ENCODE peak calls at places on chromosomes 6 and 20, in six cellular contexts. B is brain microvascular endothelial cell, U is transverse colon, D is lower lobe of right lung, P is Peyer's patch, X is mammary epithelial cell. S is an unnamed sample.
A peak's percentile ranks its signal among the peaks of the same experiment; 100 is the strongest.

GRCh38 chr20:63567382-63568169 is 6.5 kb downstream of the HELZ2 start:
- DNase-seq in B (peak; percentile 20), U (peak; percentile 75), D (peak; percentile 86), P (peak; percentile 87), X (no peak), S (no peak)

GRCh38 chr6:5107332-5107731 is 22.2 kb downstream of the PPP1R3G start:
- DNase-seq in B (no peak), U (no peak), D (no peak), P (no peak), X (no peak), S (no peak)

GRCh38 chr6:53496797-53497196 is 48.1 kb downstream of the GCLC start:
- DNase-seq in B (peak; percentile 87), U (no peak), D (no peak), P (no peak), X (peak; percentile 86), S (peak; percentile 55)

GRCh38 chr6:27532820-27533538 is 60.1 kb upstream of the ZNF184 start:
- DNase-seq in B (peak; percentile 69), U (no peak), D (no peak), P (no peak), X (peak; percentile 85), S (no peak)

GRCh38 chr6:140909620-140910019 is 1223.1 kb upstream of the GJE1 start:
- DNase-seq in B (no peak), U (no peak), D (no peak), P (no peak), X (no peak), S (no peak)

GRCh38 chr20:37284691-37285124 is 4.7 kb upstream of the MANBAL start:
- DNase-seq in B (no peak), U (no peak), D (no peak), P (no peak), X (no peak), S (no peak)

GRCh38 chr20:50373674-50374286 is 136.4 kb upstream of the PTPN1 start:
- DNase-seq in B (no peak), U (no peak), D (no peak), P (peak; percentile 73), X (peak; percentile 59), S (no peak)

GRCh38 chr20:61964675-61965605 is 100.7 kb downstream of the TAF4 start:
- DNase-seq in B (no peak), U (no peak), D (no peak), P (peak; percentile 37), X (no peak), S (no peak)

GRCh38 chr6:34745277-34746103 is 11.8 kb upstream of the SNRPC start:
- DNase-seq in B (peak; percentile 55), U (peak; percentile 68), D (peak; percentile 51), P (peak; percentile 79), X (peak; percentile 79), S (peak; percentile 79)

GRCh38 chr6:134826889-134827737 is 122.8 kb downstream of the ALDH8A1 start:
- DNase-seq in B (peak; percentile 80), U (peak; percentile 23), D (no peak), P (no peak), X (peak; percentile 95), S (peak; percentile 61)

GRCh38 chr20:17083738-17084137 is 143.1 kb upstream of the PCSK2 start:
- DNase-seq in B (no peak), U (no peak), D (no peak), P (no peak), X (no peak), S (no peak)

GRCh38 chr20:35992713-35993335 is 24.4 kb downstream of the CNBD2 start:
- DNase-seq in B (peak; percentile 52), U (peak; percentile 44), D (no peak), P (peak; percentile 71), X (peak; percentile 44), S (no peak)

GRCh38 chr6:44120692-44121443 is 6.4 kb downstream of the MRPL14 start:
- DNase-seq in B (no peak), U (no peak), D (no peak), P (no peak), X (no peak), S (no peak)

GRCh38 chr6:146598785-146599405 is at the start of gene ADGB:
- DNase-seq in B (peak; percentile 49), U (peak; percentile 78), D (peak; percentile 82), P (peak; percentile 62), X (peak; percentile 58), S (no peak)

GRCh38 chr20:50594591-50595432 is 84.6 kb downstream of the PTPN1 start:
- DNase-seq in B (no peak), U (no peak), D (no peak), P (peak; percentile 69), X (no peak), S (no peak)

GRCh38 chr20:46215913-46216707 is 92.2 kb downstream of the CDH22 start:
- DNase-seq in B (peak; percentile 84), U (no peak), D (no peak), P (no peak), X (no peak), S (no peak)

GRCh38 chr6:122853259-122853995 is 64.4 kb downstream of the SMPDL3A start:
- DNase-seq in B (no peak), U (no peak), D (no peak), P (peak; percentile 50), X (no peak), S (no peak)

GRCh38 chr6:38021571-38021970 is 202.0 kb downstream of the ZFAND3 start:
- DNase-seq in B (no peak), U (no peak), D (no peak), P (no peak), X (no peak), S (no peak)

GRCh38 chr6:43978473-43979360 is 148.5 kb downstream of the MRPL14 start:
- DNase-seq in B (no peak), U (no peak), D (no peak), P (peak; percentile 41), X (no peak), S (no peak)

GRCh38 chr20:48999890-49000870 is 45.9 kb upstream of the CSE1L start:
- DNase-seq in B (no peak), U (no peak), D (no peak), P (no peak), X (peak; percentile 76), S (peak; percentile 45)

GRCh38 chr6:107604549-107604948 is 114.6 kb downstream of the SOBP start:
- DNase-seq in B (no peak), U (no peak), D (no peak), P (no peak), X (no peak), S (peak; percentile 14)

GRCh38 chr6:107600111-107600510 is 110.2 kb downstream of the SOBP start:
- DNase-seq in B (no peak), U (no peak), D (no peak), P (no peak), X (no peak), S (no peak)

GRCh38 chr6:107600936-107601335 is 111.0 kb downstream of the SOBP start:
- DNase-seq in B (peak; percentile 54), U (peak; percentile 22), D (no peak), P (peak; percentile 55), X (peak; percentile 12), S (no peak)

GRCh38 chr6:107601406-107601805 is 111.5 kb downstream of the SOBP start:
- DNase-seq in B (no peak), U (no peak), D (no peak), P (no peak), X (no peak), S (no peak)

DNA sequence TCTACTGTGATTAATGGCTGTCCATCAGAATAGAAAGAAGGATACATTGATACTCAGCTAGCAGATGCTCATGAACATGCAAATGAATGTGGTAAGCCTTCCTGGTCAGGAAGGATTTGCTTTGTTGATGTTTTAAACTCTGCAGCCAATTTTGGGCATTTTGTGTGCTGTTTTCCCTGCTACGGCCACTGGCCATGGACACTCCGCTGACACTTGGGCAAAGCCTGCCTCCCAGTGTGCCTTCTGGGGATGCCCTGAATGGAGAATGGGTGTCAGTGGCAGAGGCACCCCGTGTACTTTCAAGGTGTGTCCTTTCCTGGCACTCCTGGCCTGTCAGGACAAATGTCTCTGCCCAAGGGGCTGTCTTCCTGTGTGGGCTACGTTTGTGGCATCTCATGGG is 113.1 kb downstream of the SOBP start:
- DNase-seq in B (no peak), U (no peak), D (no peak), P (no peak), X (no peak), S (no peak)
- H3K27ac ChIP-seq in B (no peak overlapping the region), U (no peak overlapping the region), D (no peak overlapping the region), P (no peak overlapping the region), X (no peak overlapping the region), S (no peak overlapping the region)

DNA sequence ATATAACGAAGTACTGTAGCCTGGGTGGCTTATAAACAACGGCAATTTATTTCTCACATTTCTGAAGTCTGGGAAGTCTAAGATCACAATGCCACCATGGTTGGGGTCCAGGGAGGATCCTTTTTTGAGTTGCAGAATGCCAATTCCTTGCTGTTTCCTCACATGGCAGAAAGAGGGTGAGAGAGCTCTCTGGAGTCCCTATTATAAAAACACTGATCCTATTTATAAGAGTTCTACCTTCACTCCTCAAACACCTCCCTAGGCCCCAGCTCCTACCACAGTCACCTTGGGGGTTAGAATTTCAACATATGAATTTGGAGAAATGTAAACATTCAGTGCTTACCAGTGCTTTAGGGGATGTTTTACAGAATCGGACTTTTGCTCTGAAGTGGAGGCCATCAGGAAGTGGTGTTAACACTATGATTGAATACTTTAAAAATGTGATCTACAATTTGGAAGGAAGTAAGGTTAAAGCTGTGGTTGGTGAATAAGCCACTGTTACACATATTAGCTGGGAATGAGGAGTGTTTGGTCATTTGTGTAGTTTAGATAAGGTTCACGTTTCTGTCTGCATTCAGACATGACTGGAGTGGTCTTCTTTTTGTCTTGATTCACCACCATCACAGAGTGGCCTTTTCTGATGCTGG is 79.9 kb upstream of the SPTLC3 start:
- DNase-seq in B (peak; percentile 82), U (no peak), D (no peak), P (no peak), X (peak; percentile 82), S (no peak)
- H3K27ac ChIP-seq in B (peak overlapping the region; percentile 83), U (no peak overlapping the region), D (no peak overlapping the region), P (no peak overlapping the region), X (peak overlapping the region; percentile 20), S (peak overlapping the region; percentile 58)

GRCh38 chr6:129709451-129709908 is 497 bp downstream of the ARHGAP18 start:
- DNase-seq in B (peak; percentile 30), U (no peak), D (no peak), P (no peak), X (no peak), S (no peak)
- H3K27ac ChIP-seq in B (peak overlapping the region; percentile 59), U (peak overlapping the region; percentile 83), D (peak overlapping the region; percentile 84), P (peak overlapping the region; percentile 76), X (peak overlapping the region; percentile 65), S (peak overlapping the region; percentile 77)

DNA sequence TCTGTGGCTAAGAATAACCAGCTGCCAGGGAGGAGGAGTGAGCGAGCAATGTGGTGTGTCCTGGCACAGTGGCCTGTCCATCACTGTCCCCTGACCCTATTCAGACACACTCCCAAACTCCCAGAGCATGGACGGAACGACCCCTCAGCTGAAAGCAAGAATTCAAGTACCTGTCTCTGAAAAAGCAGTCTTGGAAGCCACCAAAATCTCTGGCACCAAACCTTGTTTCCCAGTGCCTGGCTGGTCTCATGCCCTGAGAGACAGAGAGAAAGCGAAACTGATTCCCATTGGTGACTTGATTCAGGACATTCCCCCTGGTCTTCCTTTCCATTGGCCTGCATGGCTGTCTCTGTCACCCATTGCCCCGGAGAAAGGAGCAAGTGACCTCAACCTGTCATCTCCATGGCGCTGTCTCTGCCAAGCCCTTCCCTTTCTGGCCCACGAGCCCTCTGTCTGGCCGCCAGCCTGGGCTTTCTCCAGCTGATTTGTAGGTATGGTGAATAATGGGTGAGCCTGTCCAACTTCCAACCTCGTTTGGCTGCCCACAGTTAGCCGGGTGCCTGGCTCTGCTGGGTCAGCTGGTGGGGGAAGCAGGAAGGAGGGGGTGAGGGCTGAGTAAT is at the start of gene DDO:
- DNase-seq in B (no peak), U (peak; percentile 52), D (peak; percentile 70), P (peak; percentile 82), X (peak; percentile 51), S (no peak)
- H3K27ac ChIP-seq in B (no peak within 1 kb of the TSS), U (peak within 1 kb of the TSS; percentile 74), D (peak within 1 kb of the TSS; percentile 79), P (no peak within 1 kb of the TSS), X (no peak within 1 kb of the TSS), S (no peak within 1 kb of the TSS)